ENCODE peak calls at places on chromosome 20, in eight cellular contexts. U is upper lobe of right lung; T is ovary; F is heart right ventricle; N is neuronal stem cell; J is colonic mucosa; W is heart left ventricle; A is CD8-positive, alpha-beta T cell. O is an unnamed sample.
A peak's percentile ranks its signal among the peaks of the same experiment; 100 is the strongest.

GRCh38 chr20:23436681-23437080 is 2.8 kb upstream of the CSTL1 start:
- DNase-seq in U (no peak), T (no peak), F (no peak), N (no peak), J (no peak), W (no peak), A (no peak), O (no peak)

GRCh38 chr20:63296411-63297299 is 3.7 kb downstream of the COL20A1 start:
- DNase-seq in U (no peak), T (no peak), F (no peak), N (no peak), J (no peak), W (no peak), A (no peak), O (no peak)

GRCh38 chr20:42123981-42124473 is 505.9 kb upstream of the CHD6 start:
- DNase-seq in U (no peak), T (no peak), F (peak; percentile 57), N (no peak), J (no peak), W (peak; percentile 54), A (no peak), O (no peak)

GRCh38 chr20:43694763-43695162 is 27.8 kb downstream of the MYBL2 start:
- DNase-seq in U (no peak), T (no peak), F (no peak), N (no peak), J (no peak), W (no peak), A (no peak), O (no peak)

GRCh38 chr20:62832951-62833391 is 16.1 kb downstream of the COL9A3 start:
- DNase-seq in U (no peak), T (peak; percentile 24), F (no peak), N (no peak), J (peak; percentile 48), W (no peak), A (no peak), O (peak; percentile 58)

GRCh38 chr20:12166053-12166717 is 248.5 kb downstream of the BTBD3 start:
- DNase-seq in U (no peak), T (no peak), F (peak; percentile 70), N (no peak), J (peak; percentile 33), W (peak; percentile 72), A (no peak), O (peak; percentile 6)

GRCh38 chr20:57629976-57630525 is 9.8 kb upstream of the ZBP1 start:
- DNase-seq in U (peak; percentile 62), T (no peak), F (peak; percentile 3), N (no peak), J (no peak), W (no peak), A (no peak), O (no peak)

GRCh38 chr20:24995741-24996448 is 3.3 kb upstream of the APMAP start:
- DNase-seq in U (peak; percentile 34), T (no peak), F (no peak), N (no peak), J (peak; percentile 16), W (no peak), A (no peak), O (no peak)

GRCh38 chr20:51884561-51884960 is 82.2 kb upstream of the SALL4 start:
- DNase-seq in U (no peak), T (no peak), F (no peak), N (no peak), J (no peak), W (no peak), A (no peak), O (no peak)

GRCh38 chr20:25044660-25045342 is 13.1 kb downstream of the ACSS1 start:
- DNase-seq in U (peak; percentile 46), T (peak; percentile 11), F (no peak), N (no peak), J (no peak), W (no peak), A (no peak), O (no peak)

GRCh38 chr20:25539742-25540201 is 45.6 kb downstream of the NINL start:
- DNase-seq in U (no peak), T (no peak), F (no peak), N (no peak), J (no peak), W (no peak), A (no peak), O (no peak)

GRCh38 chr20:41321003-41321402 is 3.5 kb upstream of the ZHX3 start:
- DNase-seq in U (no peak), T (no peak), F (no peak), N (no peak), J (no peak), W (no peak), A (no peak), O (no peak)

GRCh38 chr20:40965671-40966070 is 63.0 kb upstream of the TOP1 start:
- DNase-seq in U (no peak), T (no peak), F (no peak), N (no peak), J (no peak), W (no peak), A (no peak), O (no peak)

GRCh38 chr20:13009682-13010406 is 1.1 kb downstream of the SPTLC3 start:
- DNase-seq in U (no peak), T (peak; percentile 24), F (peak; percentile 69), N (no peak), J (peak; percentile 55), W (peak; percentile 55), A (no peak), O (peak; percentile 74)

GRCh38 chr20:62203378-62204030 is 16.6 kb downstream of the HRH3 start:
- DNase-seq in U (no peak), T (no peak), F (no peak), N (no peak), J (no peak), W (no peak), A (no peak), O (no peak)

GRCh38 chr20:58991720-58992119 is 10.7 kb downstream of the NELFCD start:
- DNase-seq in U (no peak), T (no peak), F (no peak), N (no peak), J (no peak), W (no peak), A (no peak), O (no peak)

GRCh38 chr20:20477444-20478041 is 109.6 kb downstream of the INSM1 start:
- DNase-seq in U (no peak), T (no peak), F (no peak), N (no peak), J (no peak), W (no peak), A (no peak), O (no peak)

GRCh38 chr20:59652381-59652780 is 48.0 kb downstream of the PHACTR3 start:
- DNase-seq in U (no peak), T (no peak), F (no peak), N (no peak), J (no peak), W (no peak), A (no peak), O (no peak)

GRCh38 chr20:46011631-46012482 is 3.1 kb downstream of the MMP9 start:
- DNase-seq in U (peak; percentile 83), T (peak; percentile 28), F (peak; percentile 40), N (no peak), J (peak; percentile 64), W (peak; percentile 43), A (peak; percentile 48), O (no peak)

DNA sequence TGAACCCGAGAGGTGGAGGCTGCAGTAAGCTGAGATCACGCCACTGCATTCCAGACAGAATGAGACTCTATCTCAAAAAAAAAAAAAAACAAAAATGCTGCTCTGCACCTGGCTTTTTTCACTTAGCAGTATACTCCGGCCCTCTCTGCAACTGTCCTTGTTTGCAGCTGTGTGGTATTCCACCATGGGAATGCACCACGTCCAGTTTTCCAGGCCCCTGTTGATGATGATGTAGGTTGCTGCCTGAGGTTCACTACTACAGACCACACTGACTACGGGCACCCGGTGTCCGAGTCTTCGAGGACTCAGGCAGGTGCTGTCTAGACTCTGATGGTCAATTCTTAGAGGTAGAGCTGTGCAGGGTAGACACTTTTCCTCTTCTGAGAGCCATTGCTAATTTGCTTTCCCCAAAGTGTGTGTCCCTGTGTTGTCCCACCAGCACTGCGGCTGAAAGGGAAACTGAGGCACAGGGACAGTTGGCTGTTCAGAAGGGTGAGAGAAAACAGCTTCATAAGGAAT is 56.5 kb downstream of the UBE2V1 start:
- DNase-seq in U (no peak), T (no peak), F (no peak), N (no peak), J (no peak), W (no peak), A (no peak), O (no peak)
- H3K4me1 ChIP-seq in U (peaks cover 2% of the 10 kb centered on the region), T (peaks cover 7% of the 10 kb centered on the region), F (peaks cover 10% of the 10 kb centered on the region), N (peaks cover 7% of the 10 kb centered on the region), J (no peaks in the 10 kb centered on the region), W (peaks cover 12% of the 10 kb centered on the region), A (no peaks in the 10 kb centered on the region), O (no peaks in the 10 kb centered on the region)

DNA sequence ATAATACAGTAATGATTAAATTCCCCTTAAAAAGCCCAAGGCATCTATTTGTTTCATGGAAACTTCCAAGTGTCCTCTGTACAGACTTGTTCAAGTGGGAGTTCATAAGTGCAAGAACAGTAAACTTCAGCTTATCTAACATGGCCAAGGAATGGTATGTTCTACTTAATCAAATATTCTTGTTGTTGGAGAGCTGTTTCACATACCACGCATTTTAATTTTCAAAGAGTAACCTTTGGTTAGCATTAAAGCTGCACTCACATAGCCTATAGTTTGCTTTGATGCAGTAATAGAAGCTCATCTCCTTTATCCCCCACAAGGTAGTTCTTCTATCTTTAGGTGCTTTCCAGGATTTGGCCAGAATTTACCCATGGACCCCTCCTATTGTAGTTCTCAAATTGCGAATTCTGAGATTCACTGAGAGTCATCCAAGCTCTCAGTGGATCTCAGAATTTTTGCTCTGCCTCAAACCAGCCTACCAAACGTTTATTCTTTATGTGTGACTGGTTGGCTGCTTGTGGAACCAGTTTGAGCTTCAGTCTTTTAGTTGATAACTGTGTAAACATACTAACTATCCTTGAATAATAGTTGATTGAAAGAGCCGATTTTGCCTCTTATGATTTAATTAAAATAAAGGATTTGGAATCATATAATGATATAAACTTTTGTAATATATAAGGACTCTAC is 668.0 kb upstream of the FLRT3 start:
- DNase-seq in U (no peak), T (no peak), F (no peak), N (no peak), J (no peak), W (no peak), A (no peak), O (no peak)
- H3K27ac ChIP-seq in U (peak overlapping the region; percentile 72), T (no peak overlapping the region), F (no peak overlapping the region), N (no peak overlapping the region), J (no peak overlapping the region), W (no peak overlapping the region), A (no peak overlapping the region), O (no peak overlapping the region)

GRCh38 chr20:568865-569415 is 25.4 kb upstream of the CSNK2A1 start:
- DNase-seq in U (no peak), T (no peak), F (no peak), N (no peak), J (no peak), W (no peak), A (no peak), O (no peak)
- H3K4me1 ChIP-seq in U (peaks cover 12% of the 10 kb centered on the region), T (no peaks in the 10 kb centered on the region), F (peaks cover 47% of the 10 kb centered on the region), N (no peaks in the 10 kb centered on the region), J (peaks cover 5% of the 10 kb centered on the region), W (peaks cover 56% of the 10 kb centered on the region), A (no peaks in the 10 kb centered on the region), O (peaks cover 2% of the 10 kb centered on the region)

DNA sequence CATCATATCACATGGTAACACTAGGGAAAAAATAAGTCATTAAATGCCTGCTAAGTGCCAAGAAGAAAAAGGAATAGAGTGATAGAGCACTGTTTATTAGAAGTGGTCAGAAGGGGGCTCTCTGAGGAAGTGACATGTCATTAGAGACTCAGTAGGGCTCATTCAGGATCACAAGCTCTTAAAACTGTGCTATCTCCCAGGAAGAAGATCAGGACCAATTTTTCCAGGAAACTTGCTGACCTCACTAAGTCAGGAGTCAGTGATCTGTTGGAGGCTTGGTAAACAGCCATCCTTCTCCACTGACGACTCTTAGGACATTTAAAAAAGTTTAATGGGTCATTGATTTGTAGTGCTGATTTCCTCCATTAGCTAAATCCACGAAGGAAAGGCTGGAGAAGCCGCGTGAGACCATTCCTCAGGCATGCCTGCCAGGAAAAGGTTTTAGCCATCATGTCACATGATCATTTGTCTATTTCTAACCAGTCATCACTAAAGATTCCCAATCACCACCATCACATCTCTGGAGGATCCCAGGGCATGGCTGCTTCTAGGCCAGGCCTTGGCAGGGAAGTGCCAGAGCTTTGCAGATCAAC is 5.9 kb upstream of the PTPN1 start:
- DNase-seq in U (no peak), T (no peak), F (no peak), N (no peak), J (no peak), W (no peak), A (no peak), O (no peak)
- H3K27ac ChIP-seq in U (peak overlapping the region; percentile 21), T (peak overlapping the region; percentile 23), F (peak overlapping the region; percentile 27), N (no peak overlapping the region), J (peak overlapping the region; percentile 34), W (peak overlapping the region; percentile 37), A (no peak overlapping the region), O (no peak overlapping the region)

O was measured in small intestine.